ENCODE peak calls at places on chromosome 14, in ten cellular contexts. B is HL-60; G is esophagus muscularis mucosa; U is sigmoid colon; N is aorta; V is naive thymus-derived CD4-positive, alpha-beta T cell; C is IMR-90; A is A673; M is brain microvascular endothelial cell; T is tibial artery. Y is an unnamed sample.
A peak's percentile ranks its signal among the peaks of the same experiment; 100 is the strongest.

GRCh38 chr14:104582649-104583048 is 3.1 kb downstream of the C14orf180 start:
- DNase-seq in U (no peak), A (no peak), V (no peak), T (peak; percentile 81), C (no peak), B (no peak), M (no peak), G (no peak), N (no peak), Y (no peak)

GRCh38 chr14:82398313-82398712 is 864.7 kb upstream of the SEL1L start:
- DNase-seq in U (no peak), G (no peak), C (no peak), T (no peak), B (no peak), M (no peak), A (no peak), N (no peak), V (no peak), Y (no peak)

GRCh38 chr14:67313153-67313552 is 46.5 kb downstream of the ATP6V1D start:
- DNase-seq in B (no peak), M (no peak), A (no peak), N (no peak), T (no peak), V (no peak), G (no peak), C (no peak), U (no peak), Y (no peak)

GRCh38 chr14:52402812-52403526 is 88.9 kb downstream of the PTGER2 start:
- DNase-seq in N (no peak), U (no peak), C (peak; percentile 72), T (no peak), V (peak; percentile 47), M (peak; percentile 31), G (no peak), B (no peak), A (no peak), Y (no peak)

GRCh38 chr14:69945347-69945746 is 66.1 kb downstream of the SMOC1 start:
- DNase-seq in B (no peak), G (no peak), T (no peak), V (no peak), U (no peak), N (no peak), M (no peak), C (no peak), A (no peak), Y (no peak)

GRCh38 chr14:44449694-44450093 is 57.4 kb downstream of the FSCB start:
- DNase-seq in B (no peak), A (no peak), V (no peak), N (no peak), T (no peak), G (no peak), M (no peak), C (no peak), U (no peak), Y (no peak)

GRCh38 chr14:43535231-43535838 is 971.7 kb downstream of the FSCB start:
- DNase-seq in U (no peak), B (no peak), N (no peak), C (no peak), G (no peak), T (no peak), M (no peak), A (no peak), V (no peak), Y (no peak)

GRCh38 chr14:23629204-23629603 is 7.0 kb upstream of the DHRS2 start:
- DNase-seq in T (no peak), V (no peak), M (no peak), A (no peak), C (no peak), G (no peak), B (no peak), U (no peak), N (no peak), Y (no peak)

GRCh38 chr14:66884149-66884548 is 305.1 kb upstream of the GARIN2 start:
- DNase-seq in G (no peak), N (no peak), C (no peak), A (no peak), T (no peak), U (no peak), M (no peak), V (no peak), B (no peak), Y (no peak)

GRCh38 chr14:50961606-50962259 is 17.4 kb upstream of the PYGL start:
- DNase-seq in T (no peak), C (peak; percentile 97), G (no peak), A (peak; percentile 83), U (no peak), V (no peak), B (no peak), N (no peak), M (peak; percentile 86), Y (no peak)

GRCh38 chr14:105085766-105086165 is 20.5 kb upstream of the GPR132 start:
- DNase-seq in B (no peak), M (no peak), A (no peak), C (no peak), G (no peak), U (peak; percentile 60), N (no peak), T (no peak), V (no peak), Y (no peak)

GRCh38 chr14:78022059-78022458 is 148.1 kb upstream of the NRXN3 start:
- DNase-seq in G (peak; percentile 91), V (no peak), M (peak; percentile 20), B (peak; percentile 43), C (peak; percentile 16), T (no peak), A (peak; percentile 86), U (no peak), N (peak; percentile 61), Y (peak; percentile 18)

GRCh38 chr14:67392728-67393314 is 19.1 kb downstream of the PLEK2 start:
- DNase-seq in U (no peak), B (no peak), C (no peak), G (peak; percentile 87), N (no peak), A (no peak), T (no peak), M (no peak), V (no peak), Y (no peak)

GRCh38 chr14:74368026-74368425 is 19.8 kb downstream of the VRTN start:
- DNase-seq in G (no peak), A (no peak), T (peak; percentile 39), M (no peak), U (no peak), B (no peak), C (no peak), V (no peak), N (no peak), Y (no peak)

GRCh38 chr14:35789651-35790050 is 19.4 kb downstream of the RALGAPA1 start:
- DNase-seq in M (peak; percentile 50), V (no peak), T (no peak), G (no peak), C (peak; percentile 68), B (no peak), A (no peak), N (no peak), U (no peak), Y (no peak)

GRCh38 chr14:90727082-90727481 is 89.1 kb downstream of the TTC7B start:
- DNase-seq in B (no peak), T (no peak), N (no peak), V (no peak), C (no peak), A (no peak), U (no peak), G (peak; percentile 45), M (no peak), Y (no peak)

GRCh38 chr14:92458959-92459478 is 54.6 kb upstream of the RIN3 start:
- DNase-seq in M (no peak), C (no peak), G (no peak), V (no peak), B (no peak), U (no peak), T (no peak), N (no peak), A (no peak), Y (no peak)
- H3K27ac ChIP-seq in M (no peak overlapping the region), C (no peak overlapping the region), G (no peak overlapping the region), V (no peak overlapping the region), B (no peak overlapping the region), U (no peak overlapping the region), T (no peak overlapping the region), N (no peak overlapping the region), A (no peak overlapping the region), Y (no peak overlapping the region)

DNA sequence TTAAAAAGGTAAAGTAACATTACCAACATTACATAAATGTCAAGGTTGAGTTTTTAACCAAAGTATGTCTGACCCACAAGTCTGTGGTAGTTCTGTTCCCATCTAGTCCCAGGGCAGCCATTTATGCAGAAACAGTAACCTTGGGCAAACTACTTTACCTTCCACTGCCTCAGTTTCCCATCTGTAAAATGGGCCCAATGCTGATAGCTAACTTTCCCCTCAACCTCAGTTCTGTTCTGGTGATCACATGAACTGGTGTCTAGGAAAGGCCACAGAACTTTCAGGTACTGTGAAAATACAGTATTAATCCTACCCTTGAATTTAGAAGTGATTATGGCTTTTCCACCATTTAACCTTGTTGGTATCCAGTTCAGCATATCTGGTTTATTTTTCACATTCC is 113.6 kb downstream of the ZFP36L1 start:
- DNase-seq in M (no peak), B (no peak), N (no peak), A (no peak), U (no peak), G (no peak), T (no peak), C (no peak), V (no peak), Y (no peak)
- H3K27ac ChIP-seq in M (no peak overlapping the region), B (no peak overlapping the region), N (no peak overlapping the region), A (no peak overlapping the region), U (no peak overlapping the region), G (no peak overlapping the region), T (no peak overlapping the region), C (no peak overlapping the region), V (no peak overlapping the region), Y (no peak overlapping the region)

DNA sequence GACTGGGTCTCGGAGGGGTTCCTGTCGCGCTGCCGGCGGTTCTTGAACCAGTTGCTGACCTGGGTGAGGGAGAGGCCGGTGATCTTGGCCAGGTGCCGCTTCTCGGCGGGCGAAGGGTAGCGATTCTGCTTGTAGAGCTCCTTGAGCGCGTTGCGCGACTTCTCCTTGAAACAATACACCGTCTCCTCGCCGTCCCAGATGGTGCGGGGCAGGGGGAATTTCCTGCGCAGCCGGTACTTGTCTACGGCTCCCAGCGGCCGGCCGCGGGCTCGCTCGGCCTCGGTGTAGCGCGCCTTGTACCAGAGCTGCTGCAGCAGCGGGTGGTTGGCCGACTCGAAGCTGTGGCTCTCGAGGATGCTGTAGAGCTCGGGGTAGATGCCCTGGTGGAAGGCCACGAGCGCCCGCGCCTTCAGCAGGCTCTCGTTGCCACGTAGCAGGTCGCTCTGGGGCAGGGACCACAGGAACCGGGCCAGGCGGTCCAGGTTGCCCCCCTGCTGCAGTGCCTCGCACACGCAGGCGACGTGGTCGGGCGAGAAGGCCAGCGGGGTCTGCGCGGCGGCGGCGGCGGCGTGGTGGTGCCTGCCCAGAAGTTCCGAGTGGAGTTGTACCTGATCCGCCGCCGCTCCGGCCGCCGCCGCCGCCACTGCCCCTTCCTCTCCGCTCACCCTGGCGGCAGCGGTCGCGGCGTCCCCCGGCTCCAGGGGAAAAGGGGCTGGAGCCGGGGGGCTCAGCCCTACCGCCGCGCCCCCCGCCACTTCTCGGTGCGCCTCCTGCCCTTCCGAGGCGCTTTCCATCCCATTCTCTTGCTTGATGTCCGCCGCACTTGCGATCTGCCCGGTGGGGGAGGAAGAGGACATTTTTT is 702 bp downstream of the SIX4 start:
- DNase-seq in N (peak; percentile 56), U (peak; percentile 70), C (peak; percentile 62), T (peak; percentile 75), G (no peak), M (peak; percentile 52), V (peak; percentile 20), A (peak; percentile 64), B (no peak), Y (no peak)
- H3K27ac ChIP-seq in N (no peak overlapping the region), U (peak overlapping the region; percentile 48), C (peak overlapping the region; percentile 78), T (peak overlapping the region; percentile 88), G (peak overlapping the region; percentile 69), M (peak overlapping the region; percentile 54), V (no peak overlapping the region), A (peak overlapping the region; percentile 79), B (no peak overlapping the region), Y (no peak overlapping the region)

GRCh38 chr14:65774041-65774440 is 361.5 kb downstream of the FUT8 start:
- DNase-seq in M (no peak), C (no peak), N (no peak), T (no peak), A (no peak), B (no peak), U (no peak), V (no peak), G (no peak), Y (no peak)
- H3K27ac ChIP-seq in M (no peak overlapping the region), C (no peak overlapping the region), N (no peak overlapping the region), T (no peak overlapping the region), A (no peak overlapping the region), B (no peak overlapping the region), U (no peak overlapping the region), V (no peak overlapping the region), G (no peak overlapping the region), Y (no peak overlapping the region)